ENCODE peak calls at places on chromosomes 13 and 19, in eight cellular contexts. N is esophagus squamous epithelium; P is stimulated activated CD4-positive, alpha-beta T cell treated with anti-CD3 and anti-CD28 coated beads, Interleukin-15, amount 100 ng/mL, for 24 hours; R is EL; U is GM04503; F is right atrium auricular region; K is effector memory CD8-positive, alpha-beta T cell; O is NCI-H748 treated with DMSO at 0.1 percent for 48 hours. W is an unnamed sample.

GRCh38 chr13:26561636-26562537 is 4.4 kb downstream of the WASF3 start:
- DNase-seq in N (no peak), P (no peak), R (peak; percentile 80), U (peak; percentile 88), F (no peak), K (no peak), O (no peak), W (no peak)

GRCh38 chr19:13727798-13728197 is 36.5 kb upstream of the MRI1 start:
- DNase-seq in N (no peak), P (no peak), R (peak; percentile 59), U (no peak), F (no peak), K (no peak), O (no peak), W (no peak)

GRCh38 chr19:2983351-2984195 is 6.2 kb downstream of the TLE6 start:
- DNase-seq in N (no peak), P (no peak), R (peak; percentile 31), U (peak; percentile 29), F (peak; percentile 82), K (no peak), O (peak; percentile 19), W (no peak)

GRCh38 chr19:17719730-17720486 is 628 bp downstream of the MAP1S start:
- DNase-seq in N (no peak), P (peak; percentile 63), R (no peak), U (no peak), F (no peak), K (no peak), O (no peak), W (peak; percentile 77)

GRCh38 chr19:45380107-45380506 is 9.7 kb upstream of the ERCC2 start:
- DNase-seq in N (no peak), P (no peak), R (no peak), U (no peak), F (no peak), K (no peak), O (no peak), W (no peak)

GRCh38 chr13:63249411-63249810 is 1833.8 kb upstream of the PCDH20 start:
- DNase-seq in N (no peak), P (no peak), R (no peak), U (no peak), F (no peak), K (no peak), O (no peak), W (no peak)

GRCh38 chr13:95354680-95355487 is 53.6 kb upstream of the ABCC4 start:
- DNase-seq in N (no peak), P (no peak), R (no peak), U (no peak), F (no peak), K (no peak), O (no peak), W (no peak)

GRCh38 chr13:59178344-59178743 is 985.4 kb downstream of the DIAPH3 start:
- DNase-seq in N (no peak), P (no peak), R (no peak), U (no peak), F (no peak), K (no peak), O (no peak), W (no peak)

GRCh38 chr13:89454736-89455135 is 1783.6 kb downstream of the SLITRK5 start:
- DNase-seq in N (no peak), P (no peak), R (no peak), U (no peak), F (no peak), K (no peak), O (no peak), W (no peak)

GRCh38 chr19:3225677-3226093 is 1.2 kb downstream of the CELF5 start:
- DNase-seq in N (no peak), P (no peak), R (no peak), U (no peak), F (no peak), K (no peak), O (no peak), W (no peak)

GRCh38 chr13:60572003-60572792 is 175.2 kb downstream of the TDRD3 start:
- DNase-seq in N (no peak), P (no peak), R (peak; percentile 66), U (no peak), F (no peak), K (no peak), O (no peak), W (no peak)

GRCh38 chr19:13118424-13119193 is 545 bp downstream of the NACC1 start:
- DNase-seq in N (no peak), P (peak; percentile 72), R (peak; percentile 66), U (no peak), F (no peak), K (no peak), O (peak; percentile 14), W (peak; percentile 25)

GRCh38 chr13:67231481-67231940 is 1.4 kb upstream of the PCDH9 start:
- DNase-seq in N (no peak), P (no peak), R (no peak), U (no peak), F (no peak), K (no peak), O (no peak), W (no peak)

GRCh38 chr19:1244693-1245451 is 3.3 kb downstream of the ATP5F1D start:
- DNase-seq in N (no peak), P (no peak), R (no peak), U (no peak), F (no peak), K (no peak), O (no peak), W (no peak)

GRCh38 chr19:48754950-48755645 is at the start of gene FGF21:
- DNase-seq in N (no peak), P (no peak), R (peak; percentile 13), U (no peak), F (no peak), K (no peak), O (no peak), W (no peak)

GRCh38 chr13:61884830-61885229 is 469.2 kb upstream of the PCDH20 start:
- DNase-seq in N (no peak), P (no peak), R (no peak), U (no peak), F (no peak), K (no peak), O (no peak), W (no peak)

GRCh38 chr13:53781941-53782340 is 753.3 kb downstream of the OLFM4 start:
- DNase-seq in N (no peak), P (no peak), R (no peak), U (no peak), F (no peak), K (no peak), O (peak; percentile 61), W (no peak)

GRCh38 chr13:111519041-111519440 is 198.6 kb downstream of the TEX29 start:
- DNase-seq in N (no peak), P (no peak), R (no peak), U (no peak), F (no peak), K (no peak), O (no peak), W (no peak)

GRCh38 chr13:113176292-113176691 is 17.8 kb downstream of the PROZ start:
- DNase-seq in N (no peak), P (peak; percentile 58), R (no peak), U (no peak), F (no peak), K (peak; percentile 70), O (no peak), W (no peak)

GRCh38 chr19:49451430-49452181 is at the start of gene PIH1D1:
- DNase-seq in N (peak; percentile 82), P (peak; percentile 97), R (peak; percentile 100), U (peak; percentile 96), F (peak; percentile 99), K (peak; percentile 93), O (peak; percentile 99), W (peak; percentile 100)

GRCh38 chr19:37817180-37817911 is 38.0 kb upstream of the ZNF573 start:
- DNase-seq in N (no peak), P (peak; percentile 58), R (peak; percentile 41), U (no peak), F (peak; percentile 66), K (no peak), O (peak; percentile 87), W (no peak)

GRCh38 chr19:22422220-22422619 is at the start of gene ZNF98:
- DNase-seq in N (no peak), P (no peak), R (no peak), U (no peak), F (peak; percentile 77), K (no peak), O (no peak), W (no peak)

GRCh38 chr19:54462713-54463530 is 656 bp downstream of the LENG9 start:
- DNase-seq in N (no peak), P (peak; percentile 75), R (peak; percentile 74), U (no peak), F (no peak), K (peak; percentile 68), O (no peak), W (no peak)

GRCh38 chr19:7590256-7590655 is 5.4 kb upstream of the CAMSAP3 start:
- DNase-seq in N (no peak), P (no peak), R (no peak), U (no peak), F (no peak), K (no peak), O (no peak), W (no peak)

GRCh38 chr19:38850976-38851621 is 1.3 kb upstream of the HNRNPL start:
- DNase-seq in N (no peak), P (peak; percentile 50), R (no peak), U (no peak), F (no peak), K (peak; percentile 38), O (no peak), W (no peak)

GRCh38 chr13:25901460-25902376 is 150.1 kb downstream of the SHISA2 start:
- DNase-seq in N (no peak), P (peak; percentile 32), R (peak; percentile 64), U (no peak), F (no peak), K (peak; percentile 29), O (peak; percentile 42), W (no peak)

GRCh38 chr13:43434185-43434584 is 352.6 kb downstream of the ENOX1 start:
- DNase-seq in N (no peak), P (no peak), R (no peak), U (no peak), F (no peak), K (no peak), O (no peak), W (no peak)

GRCh38 chr13:110499621-110500281 is 61.8 kb downstream of the RAB20 start:
- DNase-seq in N (no peak), P (no peak), R (peak; percentile 84), U (peak; percentile 85), F (no peak), K (no peak), O (peak; percentile 95), W (peak; percentile 41)

GRCh38 chr13:26186141-26186870 is 35.8 kb downstream of the RNF6 start:
- DNase-seq in N (peak; percentile 59), P (peak; percentile 91), R (peak; percentile 90), U (peak; percentile 45), F (peak; percentile 83), K (peak; percentile 89), O (peak; percentile 93), W (peak; percentile 70)

GRCh38 chr19:45999653-46000121 is 4.4 kb downstream of the CCDC61 start:
- DNase-seq in N (no peak), P (peak; percentile 31), R (peak; percentile 55), U (no peak), F (no peak), K (no peak), O (peak; percentile 15), W (no peak)